ENCODE peak calls at places on chromosomes 3 and 15, in nine cellular contexts. T is SHP77; O is activated CD4-positive, alpha-beta T cell treated with anti-CD3 and anti-CD28 coated beads, Interleukin-2, amount 10 ng/mL, durations not matched to agents 7 days and 5 days; D is heart left ventricle; V is body of pancreas; H is stimulated activated CD8-positive, alpha-beta memory T cell treated with anti-CD3 and anti-CD28 coated beads, Interleukin-2, amount 100 ng/mL, for 48 hours; I is T follicular helper cell; Q is choroid plexus epithelial cell; C is EH. G is an unnamed sample.

GRCh38 chr3:115348951-115349745 is 202.1 kb upstream of the ZBTB20 start:
- DNase-seq in T (no peak), O (no peak), D (no peak), V (no peak), H (no peak), I (no peak), Q (no peak), C (no peak), G (no peak)

GRCh38 chr3:33883538-33884203 is 85.2 kb downstream of the PDCD6IP start:
- DNase-seq in T (no peak), O (peak), D (no peak), V (no peak), H (no peak), I (no peak), Q (peak), C (peak), G (peak)

GRCh38 chr3:54476876-54477275 is 354.5 kb downstream of the CACNA2D3 start:
- DNase-seq in T (no peak), O (no peak), D (no peak), V (no peak), H (no peak), I (no peak), Q (no peak), C (no peak), G (no peak)

GRCh38 chr3:150136242-150136641 is 165.5 kb upstream of the PFN2 start:
- DNase-seq in T (no peak), O (no peak), D (no peak), V (no peak), H (no peak), I (no peak), Q (no peak), C (no peak), G (no peak)

GRCh38 chr3:128170866-128171516 is 17.7 kb downstream of the EEFSEC start:
- DNase-seq in T (peak), O (no peak), D (peak), V (peak), H (no peak), I (no peak), Q (peak), C (peak), G (peak)

GRCh38 chr15:98778960-98779359 is 130.6 kb downstream of the IGF1R start:
- DNase-seq in T (no peak), O (no peak), D (no peak), V (no peak), H (no peak), I (no peak), Q (no peak), C (no peak), G (no peak)

GRCh38 chr15:51266548-51266947 is 71.8 kb downstream of the CYP19A1 start:
- DNase-seq in T (no peak), O (no peak), D (no peak), V (no peak), H (no peak), I (no peak), Q (peak), C (peak), G (no peak)

GRCh38 chr15:99424978-99425665 is 140.7 kb upstream of the MEF2A start:
- DNase-seq in T (no peak), O (peak), D (peak), V (no peak), H (peak), I (peak), Q (peak), C (peak), G (no peak)

GRCh38 chr3:55446860-55447259 is 40.2 kb downstream of the WNT5A start:
- DNase-seq in T (no peak), O (no peak), D (no peak), V (no peak), H (no peak), I (no peak), Q (no peak), C (no peak), G (peak)

GRCh38 chr3:114213262-114213668 is 24.1 kb downstream of the ZNF80 start:
- DNase-seq in T (no peak), O (no peak), D (no peak), V (no peak), H (no peak), I (no peak), Q (peak), C (peak), G (no peak)

GRCh38 chr3:36893137-36893557 is 51.7 kb downstream of the TRANK1 start:
- DNase-seq in T (no peak), O (peak), D (peak), V (no peak), H (no peak), I (peak), Q (peak), C (peak), G (peak)

GRCh38 chr15:39145854-39146253 is 435.0 kb upstream of the THBS1 start:
- DNase-seq in T (no peak), O (no peak), D (no peak), V (no peak), H (no peak), I (no peak), Q (peak), C (peak), G (no peak)

GRCh38 chr3:52792961-52793695 is 1.5 kb upstream of the ITIH3 start:
- DNase-seq in T (no peak), O (no peak), D (no peak), V (no peak), H (no peak), I (no peak), Q (no peak), C (peak), G (no peak)

GRCh38 chr3:154040283-154040682 is 80.9 kb upstream of the ARHGEF26 start:
- DNase-seq in T (no peak), O (no peak), D (no peak), V (no peak), H (no peak), I (no peak), Q (peak), C (peak), G (peak)

GRCh38 chr3:65098400-65098799 is 410.6 kb upstream of the ADAMTS9 start:
- DNase-seq in T (no peak), O (no peak), D (no peak), V (no peak), H (no peak), I (no peak), Q (no peak), C (no peak), G (no peak)

GRCh38 chr3:75978686-75979085 is 193.3 kb upstream of the ZNF717 start:
- DNase-seq in T (no peak), O (no peak), D (no peak), V (no peak), H (no peak), I (no peak), Q (peak), C (no peak), G (no peak)

GRCh38 chr3:186722457-186722856 is 5.3 kb downstream of the KNG1 start:
- DNase-seq in T (no peak), O (no peak), D (no peak), V (peak), H (no peak), I (no peak), Q (no peak), C (peak), G (peak)

GRCh38 chr3:126113238-126113555 is 29.3 kb upstream of the SLC41A3 start:
- DNase-seq in T (no peak), O (no peak), D (no peak), V (no peak), H (no peak), I (no peak), Q (no peak), C (no peak), G (no peak)

GRCh38 chr15:73357999-73358665 is 10.6 kb downstream of the HCN4 start:
- DNase-seq in T (peak), O (no peak), D (no peak), V (peak), H (no peak), I (no peak), Q (no peak), C (no peak), G (peak)

GRCh38 chr3:159246385-159246784 is 444.5 kb downstream of the MFSD1 start:
- DNase-seq in T (no peak), O (no peak), D (no peak), V (no peak), H (no peak), I (no peak), Q (no peak), C (no peak), G (no peak)

GRCh38 chr3:40615110-40615915 is 90.6 kb downstream of the ZNF621 start:
- DNase-seq in T (no peak), O (no peak), D (no peak), V (no peak), H (no peak), I (no peak), Q (peak), C (no peak), G (no peak)

GRCh38 chr3:49135499-49135898 is 2.6 kb upstream of the LAMB2 start:
- DNase-seq in T (no peak), O (no peak), D (no peak), V (no peak), H (no peak), I (no peak), Q (no peak), C (no peak), G (peak)

GRCh38 chr15:98735895-98736617 is 87.7 kb downstream of the IGF1R start:
- DNase-seq in T (no peak), O (no peak), D (no peak), V (no peak), H (no peak), I (no peak), Q (no peak), C (peak), G (no peak)

GRCh38 chr3:169812124-169812843 is 386 bp upstream of the LRRIQ4 start:
- DNase-seq in T (peak), O (peak), D (peak), V (peak), H (peak), I (peak), Q (peak), C (peak), G (peak)

GRCh38 chr3:34382859-34383258 is 584.4 kb downstream of the PDCD6IP start:
- DNase-seq in T (peak), O (no peak), D (no peak), V (no peak), H (no peak), I (no peak), Q (no peak), C (no peak), G (peak)

GRCh38 chr3:150255416-150255815 is 152.7 kb upstream of the TSC22D2 start:
- DNase-seq in T (no peak), O (no peak), D (peak), V (peak), H (no peak), I (no peak), Q (no peak), C (no peak), G (peak)

GRCh38 chr3:5238545-5238944 is 51.0 kb downstream of the EDEM1 start:
- DNase-seq in T (no peak), O (no peak), D (no peak), V (no peak), H (no peak), I (no peak), Q (no peak), C (no peak), G (no peak)

GRCh38 chr3:115212615-115213014 is 65.5 kb upstream of the ZBTB20 start:
- DNase-seq in T (no peak), O (no peak), D (no peak), V (no peak), H (no peak), I (no peak), Q (no peak), C (no peak), G (no peak)

GRCh38 chr15:71780349-71780976 is 29.9 kb upstream of the NR2E3 start:
- DNase-seq in T (peak), O (peak), D (no peak), V (peak), H (no peak), I (no peak), Q (peak), C (peak), G (peak)

GRCh38 chr15:80234883-80235282 is 17.1 kb downstream of the CTXND1 start:
- DNase-seq in T (no peak), O (peak), D (no peak), V (peak), H (peak), I (peak), Q (peak), C (peak), G (peak)

GRCh38 chr15:29099131-29099880 is 170.3 kb downstream of the NSMCE3 start:
- DNase-seq in T (no peak), O (no peak), D (no peak), V (no peak), H (no peak), I (no peak), Q (no peak), C (no peak), G (no peak)